ENCODE peak calls at places on chromosomes 5 and 9, in four cellular contexts. M is psoas muscle, J is GM23248, F is OCI-LY7. Z is an unnamed sample.

GRCh38 chr5:158756873-158757272 is 342.8 kb downstream of the EBF1 start:
- DNase-seq in M (no peak), J (peak; percentile 17), F (peak; percentile 42), Z (peak; percentile 31)

GRCh38 chr5:34611829-34612415 is 44.2 kb upstream of the RAI14 start:
- DNase-seq in F (no peak), J (no peak), M (no peak), Z (no peak)

GRCh38 chr5:143469125-143469524 is 65.6 kb upstream of the NR3C1 start:
- DNase-seq in M (no peak), J (no peak), F (no peak), Z (no peak)

GRCh38 chr9:98791147-98792095 is 4.9 kb downstream of the ANKS6 start:
- DNase-seq in F (peak; percentile 48), J (peak; percentile 96), M (peak; percentile 93), Z (no peak)

GRCh38 chr9:112752334-112753110 is 2.0 kb downstream of the SNX30 start:
- DNase-seq in J (peak; percentile 47), M (no peak), F (no peak), Z (no peak)

GRCh38 chr5:13913962-13914361 is 30.5 kb downstream of the DNAH5 start:
- DNase-seq in F (no peak), M (no peak), J (no peak), Z (no peak)

GRCh38 chr5:37668524-37669047 is 171.3 kb downstream of the GDNF start:
- DNase-seq in J (peak; percentile 98), M (peak; percentile 85), F (no peak), Z (no peak)

GRCh38 chr9:132901859-132902831 is 23.4 kb downstream of the SPACA9 start:
- DNase-seq in F (peak; percentile 76), M (peak; percentile 66), J (peak; percentile 93), Z (no peak)

GRCh38 chr9:25648116-25648515 is 30.1 kb downstream of the TUSC1 start:
- DNase-seq in M (no peak), J (no peak), F (no peak), Z (no peak)

GRCh38 chr9:37753489-37754190 is at the start of gene TRMT10B:
- DNase-seq in J (peak; percentile 78), F (no peak), M (peak; percentile 82), Z (no peak)

GRCh38 chr9:94909965-94910730 is 183.6 kb downstream of the AOPEP start:
- DNase-seq in M (no peak), F (no peak), J (no peak), Z (no peak)